ENCODE peak calls at places on chromosome 9, in five cellular contexts. N, A, Q, C and B are unnamed samples.

GRCh38 chr9:107539427-107540154 is 50.0 kb upstream of the KLF4 start:
- DNase-seq in A (no peak), Q (peak), N (no peak), C (no peak), B (no peak)

GRCh38 chr9:69222953-69223352 is 48.9 kb downstream of the TJP2 start:
- DNase-seq in N (no peak), C (no peak), A (no peak), Q (no peak), B (no peak)

GRCh38 chr9:111250836-111251452 is 79.1 kb downstream of the OR2K2 start:
- DNase-seq in A (no peak), N (no peak), Q (no peak), C (no peak), B (no peak)

GRCh38 chr9:86353591-86354047 is 591 bp downstream of the TUT7 start:
- DNase-seq in A (no peak), C (no peak), N (no peak), Q (no peak), B (no peak)

GRCh38 chr9:122347348-122348287 is 23.2 kb upstream of the PTGS1 start:
- DNase-seq in N (no peak), A (no peak), C (no peak), Q (no peak), B (no peak)

GRCh38 chr9:93663877-93664548 is 87.6 kb downstream of the PHF2 start:
- DNase-seq in A (peak), C (no peak), N (no peak), Q (no peak), B (no peak)

GRCh38 chr9:84699897-84700395 is 30.4 kb downstream of the NTRK2 start:
- DNase-seq in N (no peak), A (no peak), C (no peak), Q (no peak), B (no peak)

GRCh38 chr9:128419061-128419925 is 1.4 kb upstream of the CERCAM start:
- DNase-seq in N (no peak), A (peak), C (no peak), Q (no peak), B (no peak)

GRCh38 chr9:128394404-128395168 is 23.4 kb downstream of the URM1 start:
- DNase-seq in C (no peak), Q (no peak), N (no peak), A (no peak), B (no peak)

GRCh38 chr9:95107976-95108375 is 209.5 kb downstream of the FANCC start:
- DNase-seq in C (no peak), N (no peak), A (no peak), Q (no peak), B (no peak)

DNA sequence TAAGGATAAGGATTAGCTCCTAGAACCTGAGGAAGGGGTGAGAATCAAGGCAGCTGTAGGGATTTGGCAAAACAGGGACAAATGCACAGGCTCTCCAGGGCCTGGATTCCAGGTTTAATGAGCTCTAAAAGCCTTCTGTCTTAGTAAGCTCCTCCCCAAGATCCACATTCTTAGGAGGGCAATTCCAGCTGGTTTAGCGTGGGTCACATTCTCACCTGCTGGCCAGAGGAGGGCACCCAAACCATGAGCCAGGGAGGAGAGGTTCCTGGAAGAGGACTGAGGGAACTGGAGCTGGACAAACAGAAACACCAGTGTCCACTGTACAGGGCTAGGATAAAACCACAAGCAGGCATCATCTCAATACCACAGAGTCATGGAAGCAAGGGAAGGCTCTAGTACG is 480.0 kb downstream of the CCDC171 start:
- DNase-seq in Q (no peak), A (no peak), N (no peak), C (no peak), B (no peak)
- TF ChIP-seq CTCF in Q (no peak), A (no peak), N (no peak), C (no peak), B (no peak)

GRCh38 chr9:91361294-91362201 is at the start of gene AUH:
- DNase-seq in N (peak), Q (peak), A (peak), C (peak), B (peak)
- TF ChIP-seq CTCF in N (peak), Q (no peak), A (peak), C (peak), B (no peak)

DNA sequence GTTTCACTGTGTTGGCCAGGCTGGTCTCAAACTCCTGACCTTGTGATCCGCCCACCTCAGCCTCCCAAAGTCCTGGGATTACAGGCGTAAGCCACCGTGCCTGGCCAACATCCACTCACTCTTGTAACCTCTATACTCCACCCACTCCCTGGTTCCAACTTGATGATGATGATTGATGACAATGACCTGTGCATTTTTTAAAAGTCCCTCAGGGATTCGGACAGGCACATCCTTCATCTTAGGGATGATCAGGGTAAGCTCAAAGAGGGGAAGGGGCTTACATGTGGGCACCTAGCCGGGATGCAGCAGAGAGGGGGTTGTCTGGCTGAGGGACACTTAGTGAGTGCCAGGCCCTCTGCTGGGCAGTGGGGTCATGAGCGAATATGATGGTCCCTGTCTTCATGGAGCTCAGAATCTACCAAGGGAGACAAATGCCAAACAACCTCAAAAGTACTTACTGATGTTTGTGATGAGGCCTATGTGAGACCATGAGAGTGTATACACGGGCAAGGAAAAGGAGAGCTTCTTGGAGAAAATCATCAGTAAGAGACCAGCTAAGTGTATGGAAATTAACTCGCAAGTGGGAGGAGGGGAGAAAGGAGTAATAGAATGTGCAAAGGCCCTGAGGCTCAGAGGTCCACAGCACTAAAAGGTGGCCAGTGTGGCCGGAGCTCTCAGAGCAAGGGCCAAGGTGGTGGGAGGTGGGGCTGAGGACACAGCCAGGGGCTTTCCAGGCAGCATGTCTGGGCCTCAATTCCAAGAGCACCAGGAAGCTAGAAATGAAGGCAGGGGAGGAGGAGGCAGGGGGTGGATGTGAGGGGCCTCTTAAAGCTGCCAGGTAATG is 27.4 kb downstream of the LHX2 start:
- DNase-seq in N (no peak), C (no peak), A (no peak), Q (no peak), B (no peak)
- TF ChIP-seq CTCF in N (no peak), C (no peak), A (no peak), Q (no peak), B (no peak)

GRCh38 chr9:134325813-134326753 is at the start of gene RXRA:
- DNase-seq in C (peak), N (peak), A (peak), Q (peak), B (peak)
- TF ChIP-seq CTCF in C (peak), N (peak), A (no peak), Q (no peak), B (no peak)